ENCODE peak calls at places on chromosomes 1 and 21, in eight cellular contexts. Q is GF-D8, Y is naive B cell, P is breast epithelium, N is OCI-M1, H is Right ventricle myocardium inferior, R is fibroblast of mammary gland, A is germinal center. B is an unnamed sample.

GRCh38 chr1:90710579-90711536 is 6.2 kb downstream of the BARHL2 start:
- DNase-seq in Q (no peak), Y (no peak), P (no peak), N (no peak), H (no peak), R (no peak), A (no peak), B (no peak)

GRCh38 chr1:221708987-221709386 is 32.9 kb downstream of the DUSP10 start:
- DNase-seq in Q (peak), Y (peak), P (no peak), N (peak), H (no peak), R (peak), A (peak), B (peak)

GRCh38 chr1:24117132-24117531 is 5.2 kb upstream of the MYOM3 start:
- DNase-seq in Q (no peak), Y (no peak), P (no peak), N (no peak), H (no peak), R (no peak), A (no peak), B (no peak)

GRCh38 chr1:207822124-207822601 is 70.3 kb downstream of the CD46 start:
- DNase-seq in Q (no peak), Y (peak), P (no peak), N (no peak), H (no peak), R (no peak), A (peak), B (no peak)

GRCh38 chr1:5432436-5432835 is 559.8 kb downstream of the NPHP4 start:
- DNase-seq in Q (no peak), Y (no peak), P (no peak), N (no peak), H (no peak), R (no peak), A (no peak), B (no peak)

GRCh38 chr1:3222042-3222692 is 153.2 kb downstream of the PRDM16 start:
- DNase-seq in Q (peak), Y (no peak), P (no peak), N (peak), H (no peak), R (no peak), A (peak), B (peak)

GRCh38 chr1:8113257-8114220 is 87.4 kb upstream of the ERRFI1 start:
- DNase-seq in Q (no peak), Y (no peak), P (no peak), N (no peak), H (no peak), R (peak), A (no peak), B (peak)

GRCh38 chr1:222087207-222087920 is 345.5 kb upstream of the DUSP10 start:
- DNase-seq in Q (no peak), Y (no peak), P (no peak), N (no peak), H (no peak), R (no peak), A (no peak), B (no peak)

GRCh38 chr1:87329051-87329755 is 523 bp downstream of the LMO4 start:
- DNase-seq in Q (no peak), Y (peak), P (no peak), N (peak), H (peak), R (peak), A (peak), B (peak)

GRCh38 chr1:47559944-47560695 is 122.3 kb downstream of the FOXD2 start:
- DNase-seq in Q (no peak), Y (no peak), P (no peak), N (no peak), H (no peak), R (no peak), A (no peak), B (no peak)

GRCh38 chr1:40064797-40065492 is 24.4 kb downstream of the CAP1 start:
- DNase-seq in Q (peak), Y (peak), P (no peak), N (peak), H (no peak), R (no peak), A (peak), B (peak)

GRCh38 chr1:54540891-54541290 is 7.1 kb upstream of the ACOT11 start:
- DNase-seq in Q (no peak), Y (no peak), P (no peak), N (no peak), H (no peak), R (no peak), A (no peak), B (no peak)

GRCh38 chr1:67700692-67701410 is 15.8 kb downstream of the GADD45A start:
- DNase-seq in Q (no peak), Y (no peak), P (no peak), N (peak), H (no peak), R (no peak), A (no peak), B (no peak)

GRCh38 chr1:55235722-55236121 is 20.6 kb upstream of the USP24 start:
- DNase-seq in Q (no peak), Y (no peak), P (no peak), N (no peak), H (no peak), R (peak), A (no peak), B (no peak)

GRCh38 chr1:202124107-202124506 is 1.4 kb downstream of the GPR37L1 start:
- DNase-seq in Q (no peak), Y (no peak), P (no peak), N (no peak), H (no peak), R (no peak), A (no peak), B (no peak)

GRCh38 chr1:232467073-232467760 is 162.7 kb downstream of the SIPA1L2 start:
- DNase-seq in Q (no peak), Y (no peak), P (no peak), N (no peak), H (no peak), R (no peak), A (no peak), B (no peak)

GRCh38 chr1:227445746-227446145 is 117.6 kb upstream of the ZNF678 start:
- DNase-seq in Q (no peak), Y (no peak), P (no peak), N (no peak), H (no peak), R (no peak), A (no peak), B (no peak)

GRCh38 chr1:25774921-25775774 is 24.8 kb upstream of the SELENON start:
- DNase-seq in Q (peak), Y (peak), P (no peak), N (no peak), H (no peak), R (no peak), A (peak), B (no peak)

GRCh38 chr1:76254165-76255043 is 179.9 kb downstream of the ST6GALNAC3 start:
- DNase-seq in Q (no peak), Y (no peak), P (no peak), N (peak), H (no peak), R (peak), A (no peak), B (no peak)

GRCh38 chr21:42392731-42393442 is 3.0 kb downstream of the TMPRSS3 start:
- DNase-seq in Q (no peak), Y (peak), P (no peak), N (no peak), H (no peak), R (no peak), A (peak), B (no peak)